ENCODE peak calls at places on chromosomes 5 and 9, in four cellular contexts. O is K562, M is HCT116, D is HepG2. F is an unnamed sample.

GRCh38 chr9:133892193-133892920 is 99.8 kb downstream of the VAV2 start:
- DNase-seq in M (no peak), D (peak; percentile 99), O (no peak), F (no peak)

GRCh38 chr5:368162-369084 is 46.9 kb downstream of the AHRR start:
- DNase-seq in O (no peak), D (no peak), M (no peak), F (no peak)

GRCh38 chr5:95595289-95595931 is 24.5 kb upstream of the GPR150 start:
- DNase-seq in O (no peak), M (no peak), D (no peak), F (no peak)

GRCh38 chr5:132365213-132365612 is 4.3 kb upstream of the SLC22A5 start:
- DNase-seq in D (peak; percentile 54), M (peak; percentile 59), O (peak; percentile 41), F (no peak)

GRCh38 chr5:96821260-96821916 is 13.6 kb upstream of the ERAP1 start:
- DNase-seq in M (no peak), D (no peak), O (no peak), F (no peak)

GRCh38 chr5:169717298-169717697 is 80.2 kb downstream of the DOCK2 start:
- DNase-seq in D (no peak), M (no peak), O (no peak), F (no peak)

GRCh38 chr5:27041372-27041771 is 3.0 kb upstream of the CDH9 start:
- DNase-seq in O (no peak), D (no peak), M (no peak), F (no peak)

GRCh38 chr9:110065527-110065926 is 142.4 kb downstream of the C9orf152 start:
- DNase-seq in O (no peak), M (no peak), D (no peak), F (no peak)

GRCh38 chr5:61809651-61810050 is 477.6 kb downstream of the ZSWIM6 start:
- DNase-seq in O (no peak), D (no peak), M (no peak), F (no peak)

GRCh38 chr5:117189772-117190171 is 615.1 kb upstream of the SEMA6A start:
- DNase-seq in O (no peak), M (no peak), D (no peak), F (no peak)

GRCh38 chr5:170917113-170917512 is 55.3 kb downstream of the RANBP17 start:
- DNase-seq in O (no peak), M (no peak), D (no peak), F (no peak)

GRCh38 chr5:78132507-78132906 is 162.0 kb downstream of the AP3B1 start:
- DNase-seq in M (no peak), O (no peak), D (no peak), F (no peak)

GRCh38 chr9:2709645-2710101 is 7.6 kb upstream of the KCNV2 start:
- DNase-seq in O (no peak), M (no peak), D (no peak), F (peak; percentile 73)

GRCh38 chr9:105114956-105115728 is 129.3 kb upstream of the SLC44A1 start:
- DNase-seq in M (no peak), D (no peak), O (no peak), F (no peak)

GRCh38 chr5:162948677-162949076 is 488.7 kb upstream of the CCNG1 start:
- DNase-seq in O (no peak), M (no peak), D (no peak), F (no peak)
- TF ChIP-seq ELF1 in O (no peak), M (no peak), D (no peak), F (no peak)

GRCh38 chr9:127785933-127786772 is at the start of gene CDK9:
- DNase-seq in D (peak; percentile 73), M (peak; percentile 73), O (peak; percentile 95), F (peak; percentile 98)
- H4K20me1 ChIP-seq in D (peaks cover 21% of the 10 kb centered on the region), M (peaks cover 31% of the 10 kb centered on the region), O (peaks cover 29% of the 10 kb centered on the region), F (peaks cover 49% of the 10 kb centered on the region)

GRCh38 chr5:135048286-135048685 is 14.3 kb upstream of the PITX1 start:
- DNase-seq in O (no peak), M (no peak), D (no peak), F (no peak)

GRCh38 chr5:135045488-135045887 is 11.5 kb upstream of the PITX1 start:
- DNase-seq in D (no peak), M (no peak), O (no peak), F (no peak)

GRCh38 chr5:135048930-135049329 is 14.9 kb upstream of the PITX1 start:
- DNase-seq in O (no peak), M (no peak), D (no peak), F (no peak)

GRCh38 chr5:135046661-135047346 is 12.8 kb upstream of the PITX1 start:
- DNase-seq in M (no peak), O (no peak), D (no peak), F (no peak)

DNA sequence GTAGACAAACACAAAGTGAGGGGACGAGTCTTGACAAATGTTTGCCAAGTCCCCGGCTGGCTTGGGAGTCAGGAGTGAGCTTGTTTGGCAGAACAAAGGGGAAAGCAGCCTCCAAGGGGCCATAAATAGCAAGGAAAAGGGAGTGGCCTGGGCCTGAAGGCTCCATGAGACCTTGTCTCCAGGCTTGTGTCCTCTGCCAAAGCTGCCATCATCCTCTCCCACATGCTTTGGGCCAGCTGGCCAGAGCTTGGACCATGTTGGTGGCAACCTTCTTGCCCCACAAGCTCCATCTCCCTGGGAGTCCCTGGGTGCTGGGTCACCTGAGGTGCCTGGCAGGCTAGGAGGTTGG is 13.3 kb upstream of the PITX1 start:
- DNase-seq in D (no peak), O (no peak), M (no peak), F (no peak)
- TF ChIP-seq ELF1 in D (no peak), O (no peak), M (no peak), F (no peak)

GRCh38 chr9:124263158-124263557 is 5.4 kb downstream of the NEK6 start:
- DNase-seq in M (no peak), O (no peak), D (no peak), F (no peak)
- H4K20me1 ChIP-seq in M (peaks cover 14% of the 10 kb centered on the region), O (peaks cover 16% of the 10 kb centered on the region), D (peaks cover 63% of the 10 kb centered on the region), F (peaks cover 19% of the 10 kb centered on the region)

GRCh38 chr9:84404095-84404686 is 63.6 kb upstream of the SLC28A3 start:
- DNase-seq in D (peak; percentile 5), M (peak; percentile 8), O (peak; percentile 40), F (peak; percentile 58)
- TF ChIP-seq ELF1 in D (no peak), M (no peak), O (no peak), F (no peak)

GRCh38 chr9:136648746-136649145 is 14.0 kb upstream of the EGFL7 start:
- DNase-seq in O (no peak), M (no peak), D (no peak), F (peak; percentile 79)
- H4K20me1 ChIP-seq in O (no peaks in the 10 kb centered on the region), M (no peaks in the 10 kb centered on the region), D (no peaks in the 10 kb centered on the region), F (no peaks in the 10 kb centered on the region)

GRCh38 chr5:167587768-167588167 is 703.7 kb upstream of the WWC1 start:
- DNase-seq in D (peak; percentile 11), M (peak; percentile 8), O (no peak), F (peak; percentile 48)
- TF ChIP-seq ELF1 in D (no peak), M (no peak), O (no peak), F (no peak)

DNA sequence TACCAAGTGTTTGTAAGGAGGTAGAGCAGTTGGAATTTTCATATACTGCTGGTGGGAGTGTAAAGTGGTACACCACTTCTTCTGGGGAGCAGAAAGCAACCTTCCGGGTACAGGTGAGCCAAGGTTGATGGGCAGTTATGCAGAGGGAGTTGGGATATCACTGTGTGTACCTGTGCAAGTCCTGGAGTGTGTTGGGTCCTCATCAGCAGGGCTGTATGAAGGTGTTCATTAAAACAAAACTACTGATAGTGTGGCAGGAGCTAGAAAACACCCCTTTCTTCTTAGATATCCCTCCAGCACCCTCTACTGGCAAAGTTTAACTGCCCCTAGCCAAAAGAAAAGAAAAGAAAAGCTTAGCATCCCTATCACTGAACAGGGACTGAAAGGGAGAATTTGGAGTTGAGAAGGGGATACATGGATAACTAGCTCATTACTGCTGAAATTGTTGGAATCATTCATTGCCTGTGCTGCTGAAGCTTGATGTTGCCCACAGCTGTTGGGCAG is 10.7 kb downstream of the MARCHF6 start:
- DNase-seq in M (no peak), O (peak; percentile 60), D (peak; percentile 14), F (no peak)
- H4K20me1 ChIP-seq in M (peaks cover 29% of the 10 kb centered on the region), O (peaks cover 43% of the 10 kb centered on the region), D (peaks cover 71% of the 10 kb centered on the region), F (peaks cover 95% of the 10 kb centered on the region)

GRCh38 chr5:1934801-1935429 is 52.2 kb upstream of the IRX4 start:
- DNase-seq in D (no peak), O (no peak), M (no peak), F (no peak)

GRCh38 chr5:1933364-1934055 is 50.8 kb upstream of the IRX4 start:
- DNase-seq in M (peak; percentile 79), D (no peak), O (peak; percentile 46), F (no peak)

GRCh38 chr5:1936413-1936812 is 53.7 kb upstream of the IRX4 start:
- DNase-seq in M (peak; percentile 78), O (no peak), D (no peak), F (no peak)

GRCh38 chr5:1931590-1932138 is 48.9 kb upstream of the IRX4 start:
- DNase-seq in O (no peak), M (no peak), D (no peak), F (no peak)

GRCh38 chr5:1934056-1934394 is 51.3 kb upstream of the IRX4 start:
- DNase-seq in D (no peak), O (no peak), M (no peak), F (no peak)
- TF ChIP-seq ELF1 in D (no peak), O (no peak), M (no peak), F (no peak)

DNA sequence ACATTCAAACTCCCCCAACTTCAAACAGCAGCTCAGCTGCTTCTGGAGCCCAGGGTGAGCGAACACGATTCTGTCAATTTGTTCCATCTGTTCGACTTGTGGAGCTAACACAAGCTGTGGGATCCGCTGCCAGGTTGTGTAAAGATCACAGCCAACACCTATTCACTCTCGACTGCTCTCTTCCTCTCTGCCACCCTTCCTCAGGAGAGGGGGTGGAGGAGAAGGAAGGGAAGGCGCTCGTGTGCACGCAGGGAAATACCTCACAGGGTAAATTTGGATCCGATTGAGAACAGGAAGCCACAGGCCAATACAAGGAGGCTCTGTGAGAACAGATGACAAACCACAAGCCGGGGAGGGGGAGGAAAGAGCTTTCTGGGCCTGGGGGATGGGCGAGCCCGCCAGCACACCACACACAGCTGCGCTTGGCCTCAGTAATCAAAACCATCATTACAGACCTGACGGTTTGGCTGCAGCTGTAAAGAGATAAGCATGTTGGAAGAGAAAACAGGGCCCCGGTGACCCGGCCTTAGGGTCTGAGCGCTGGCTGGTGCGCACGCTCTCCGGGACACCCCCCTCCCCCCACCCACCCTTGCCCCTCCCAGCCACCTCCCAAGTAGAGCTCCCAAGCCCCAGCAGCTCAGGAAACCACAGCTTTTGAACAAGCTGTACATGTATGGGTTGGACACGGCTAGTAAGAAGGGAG is 54.2 kb downstream of the PTCH1 start:
- DNase-seq in D (no peak), O (peak; percentile 93), M (no peak), F (peak; percentile 90)
- H4K20me1 ChIP-seq in D (no peaks in the 10 kb centered on the region), O (no peaks in the 10 kb centered on the region), M (no peaks in the 10 kb centered on the region), F (no peaks in the 10 kb centered on the region)